ENCODE peak calls at places on chromosomes 6 and 20, in eight cellular contexts. M is GM12878, G is spleen, C is uterus, K is heart left ventricle, U is IMR-90, B is HepG2, H is A549. R is an unnamed sample.

GRCh38 chr6:43172127-43173007 is 1.3 kb downstream of the SRF start:
- DNase-seq in H (peak; percentile 24), B (peak; percentile 29), C (peak; percentile 63), K (peak; percentile 71), G (peak; percentile 93), U (peak; percentile 27), M (no peak), R (peak; percentile 43)

GRCh38 chr6:25137497-25137896 is 141.7 kb upstream of the CARMIL1 start:
- DNase-seq in G (no peak), K (no peak), C (no peak), M (no peak), U (no peak), B (no peak), H (no peak), R (peak; percentile 36)

GRCh38 chr20:12660918-12661317 is 347.9 kb upstream of the SPTLC3 start:
- DNase-seq in B (peak; percentile 13), G (no peak), C (peak; percentile 13), M (no peak), U (no peak), K (no peak), H (no peak), R (no peak)

GRCh38 chr6:131053546-131054240 is 9.4 kb downstream of the EPB41L2 start:
- DNase-seq in K (no peak), G (no peak), H (peak; percentile 56), U (no peak), C (no peak), M (no peak), B (no peak), R (no peak)

GRCh38 chr20:40499416-40499815 is 189.6 kb downstream of the MAFB start:
- DNase-seq in B (no peak), H (no peak), M (no peak), U (no peak), C (no peak), K (no peak), G (no peak), R (no peak)

GRCh38 chr6:112367655-112368054 is 20.5 kb downstream of the RFPL4B start:
- DNase-seq in U (no peak), M (no peak), B (no peak), K (no peak), H (no peak), C (no peak), G (no peak), R (no peak)

GRCh38 chr6:91565207-91565606 is 978.3 kb upstream of the MAP3K7 start:
- DNase-seq in G (no peak), H (no peak), M (no peak), B (no peak), C (no peak), K (no peak), U (no peak), R (no peak)

GRCh38 chr6:135647521-135647920 is 150.0 kb upstream of the AHI1 start:
- DNase-seq in B (no peak), U (no peak), G (no peak), K (no peak), H (no peak), C (no peak), M (no peak), R (no peak)

GRCh38 chr6:145119091-145119490 is 616.2 kb downstream of the EPM2A start:
- DNase-seq in B (no peak), H (no peak), G (no peak), K (no peak), C (no peak), M (no peak), U (no peak), R (no peak)

GRCh38 chr6:10315034-10315433 is 99.8 kb downstream of the TFAP2A start:
- DNase-seq in U (no peak), B (no peak), C (no peak), G (no peak), M (no peak), H (no peak), K (no peak), R (no peak)

GRCh38 chr20:20366896-20367680 is 816 bp upstream of the INSM1 start:
- DNase-seq in B (no peak), C (no peak), U (no peak), G (no peak), M (no peak), K (no peak), H (peak; percentile 31), R (no peak)

GRCh38 chr6:56420296-56420695 is 172.9 kb upstream of the COL21A1 start:
- DNase-seq in M (no peak), H (no peak), C (no peak), U (no peak), K (no peak), G (no peak), B (no peak), R (no peak)

GRCh38 chr20:33914871-33915270 is 78.8 kb upstream of the RALY start:
- DNase-seq in K (no peak), B (peak; percentile 51), U (peak; percentile 94), C (no peak), G (no peak), M (no peak), H (peak; percentile 24), R (peak; percentile 96)

GRCh38 chr6:167776906-167777645 is 49.6 kb upstream of the AFDN start:
- DNase-seq in H (no peak), B (no peak), K (no peak), M (no peak), C (no peak), G (peak; percentile 33), U (no peak), R (no peak)

GRCh38 chr6:35295521-35296315 is 1.9 kb upstream of the DEF6 start:
- DNase-seq in B (no peak), M (no peak), C (no peak), H (no peak), U (no peak), K (no peak), G (no peak), R (no peak)

GRCh38 chr6:35298625-35299140 is 1.1 kb downstream of the DEF6 start:
- DNase-seq in B (no peak), K (no peak), C (no peak), G (no peak), M (no peak), U (no peak), H (no peak), R (no peak)

GRCh38 chr6:35296931-35297330 is 687 bp upstream of the DEF6 start:
- DNase-seq in G (no peak), C (no peak), U (no peak), H (no peak), B (no peak), M (no peak), K (no peak), R (peak; percentile 9)

GRCh38 chr6:35299674-35300073 is 2.1 kb downstream of the DEF6 start:
- DNase-seq in G (peak; percentile 84), K (no peak), C (no peak), B (no peak), U (no peak), M (no peak), H (no peak), R (no peak)

DNA sequence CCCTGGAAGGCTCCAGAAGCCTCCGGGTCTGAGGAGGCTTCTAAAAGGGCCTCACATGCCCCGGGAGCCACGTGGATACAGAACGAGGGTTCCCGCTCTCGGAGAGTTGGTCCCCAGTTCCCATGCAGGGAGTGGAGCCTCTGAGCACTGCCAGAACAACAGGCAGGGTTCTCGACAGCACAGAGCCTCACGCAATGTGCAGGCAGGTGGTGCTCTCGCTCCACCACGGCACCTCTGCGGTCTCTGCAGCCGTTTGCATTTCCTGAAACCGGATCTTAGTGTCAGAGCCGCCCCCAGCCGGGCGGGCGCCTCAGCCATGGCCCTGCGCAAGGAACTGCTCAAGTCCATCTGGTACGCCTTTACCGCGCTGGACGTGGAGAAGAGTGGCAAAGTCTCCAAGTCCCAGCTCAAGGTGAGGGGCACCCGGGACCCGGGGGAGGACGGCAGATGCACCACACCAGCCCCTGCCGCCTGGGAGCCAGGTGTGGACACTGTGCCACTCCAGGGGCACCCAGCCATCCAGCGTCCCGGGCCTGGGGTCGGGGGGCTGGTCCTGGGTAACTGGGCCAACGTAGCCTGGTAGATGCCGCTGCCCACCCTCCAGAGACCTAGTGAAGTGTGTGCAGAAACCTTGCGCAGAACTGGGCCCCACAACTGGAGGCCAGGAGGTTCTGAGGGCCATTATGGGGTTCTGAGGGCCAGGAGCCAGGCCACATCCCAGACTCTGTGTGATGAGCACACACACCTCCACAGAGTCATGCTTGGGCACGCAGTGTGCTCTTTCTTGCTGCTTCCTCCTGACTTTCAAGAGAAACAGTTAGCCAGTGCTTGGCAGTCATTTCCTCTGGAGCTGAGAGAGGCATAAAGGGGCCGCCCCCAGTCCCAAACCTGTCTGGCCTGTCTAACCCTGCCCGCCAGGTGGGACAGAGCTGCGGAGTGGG is at the start of gene DEF6:
- DNase-seq in M (peak; percentile 72), B (peak; percentile 88), U (peak; percentile 82), G (peak; percentile 97), K (peak; percentile 84), H (peak; percentile 31), C (peak; percentile 79), R (peak; percentile 80)
- TF ChIP-seq POLR2A in M (peak; percentile 82), B (peak; percentile 74), U (no peak), G (no peak), K (peak; percentile 32), H (no peak), C (peak; percentile 13), R (no peak)

GRCh38 chr20:39333211-39333610 is 371.1 kb downstream of the DHX35 start:
- DNase-seq in U (no peak), K (no peak), G (no peak), B (no peak), H (no peak), M (no peak), C (no peak), R (no peak)
- TF ChIP-seq POLR2A in U (no peak), K (no peak), G (no peak), B (no peak), H (no peak), M (no peak), C (no peak), R (no peak)

GRCh38 chr20:25158043-25158442 is 37.5 kb upstream of the ENTPD6 start:
- DNase-seq in K (no peak), M (no peak), C (no peak), U (no peak), B (no peak), H (no peak), G (no peak), R (no peak)
- TF ChIP-seq POLR2A in K (no peak), M (no peak), C (no peak), U (no peak), B (no peak), H (no peak), G (no peak), R (no peak)

GRCh38 chr6:13434455-13434775 is 53.0 kb downstream of the GFOD1 start:
- DNase-seq in G (no peak), U (no peak), C (no peak), M (no peak), K (no peak), H (no peak), B (no peak), R (no peak)

GRCh38 chr6:13429406-13429753 is 58.0 kb downstream of the GFOD1 start:
- DNase-seq in M (no peak), U (no peak), G (no peak), C (no peak), K (no peak), H (no peak), B (no peak), R (peak; percentile 39)

GRCh38 chr6:13431059-13431656 is 56.2 kb downstream of the GFOD1 start:
- DNase-seq in M (peak; percentile 62), K (no peak), C (no peak), B (no peak), G (no peak), U (no peak), H (no peak), R (no peak)

GRCh38 chr6:13432526-13433218 is 54.7 kb downstream of the GFOD1 start:
- DNase-seq in C (no peak), K (no peak), B (no peak), U (no peak), M (peak; percentile 53), H (no peak), G (no peak), R (no peak)

GRCh38 chr6:13431861-13432465 is 55.4 kb downstream of the GFOD1 start:
- DNase-seq in U (peak; percentile 55), K (no peak), G (no peak), M (peak; percentile 42), H (peak; percentile 7), B (peak; percentile 45), C (no peak), R (peak; percentile 69)
- TF ChIP-seq POLR2A in U (no peak), K (no peak), G (no peak), M (no peak), H (no peak), B (no peak), C (no peak), R (no peak)

R was measured in endothelial cell of umbilical vein.